ENCODE peak calls at places on chromosome 9, in five cellular contexts. W is HCT116, P is upper lobe of right lung, T is Kasumi-1, L is endodermal cell. M is an unnamed sample.

GRCh38 chr9:77585335-77585786 is 62.8 kb downstream of the GNA14 start:
- DNase-seq in T (no peak), W (no peak), P (no peak), L (peak; percentile 64), M (no peak)

GRCh38 chr9:78295731-78296130 is 1.2 kb upstream of the PSAT1 start:
- DNase-seq in W (no peak), L (peak; percentile 39), P (no peak), T (no peak), M (no peak)

GRCh38 chr9:89961616-89962341 is 357.0 kb downstream of the GADD45G start:
- DNase-seq in L (no peak), T (no peak), W (no peak), P (no peak), M (no peak)

GRCh38 chr9:99762470-99762869 is 59.2 kb upstream of the NR4A3 start:
- DNase-seq in T (no peak), P (no peak), L (no peak), W (no peak), M (no peak)

GRCh38 chr9:76431601-76432000 is 27.4 kb upstream of the GCNT1 start:
- DNase-seq in T (no peak), W (no peak), P (no peak), L (peak; percentile 74), M (no peak)

GRCh38 chr9:76658510-76659231 is 105.6 kb upstream of the PCA3 start:
- DNase-seq in P (no peak), T (peak; percentile 78), L (peak; percentile 61), W (peak; percentile 26), M (peak; percentile 37)

GRCh38 chr9:111992523-111992922 is 95.9 kb downstream of the UGCG start:
- DNase-seq in W (peak; percentile 61), P (no peak), L (no peak), T (peak; percentile 14), M (no peak)

GRCh38 chr9:6765396-6765795 is 7.6 kb downstream of the KDM4C start:
- DNase-seq in L (no peak), P (no peak), T (no peak), W (no peak), M (no peak)

GRCh38 chr9:35903049-35903448 is 3.0 kb upstream of the HRCT1 start:
- DNase-seq in T (peak; percentile 34), P (no peak), W (peak; percentile 48), L (peak; percentile 59), M (peak; percentile 79)

GRCh38 chr9:107638496-107638895 is 148.9 kb upstream of the KLF4 start:
- DNase-seq in T (no peak), P (no peak), L (no peak), W (no peak), M (no peak)

GRCh38 chr9:899440-900184 is 58.1 kb downstream of the DMRT1 start:
- DNase-seq in T (no peak), W (no peak), P (no peak), L (no peak), M (no peak)

GRCh38 chr9:137149367-137149766 is 10.4 kb downstream of the GRIN1 start:
- DNase-seq in W (no peak), P (no peak), T (no peak), L (no peak), M (no peak)

GRCh38 chr9:96641514-96641913 is 13.6 kb downstream of the PRXL2C start:
- DNase-seq in W (no peak), L (no peak), T (no peak), P (no peak), M (no peak)

GRCh38 chr9:132699926-132700325 is 29.7 kb downstream of the GTF3C4 start:
- DNase-seq in L (no peak), T (no peak), P (no peak), W (no peak), M (no peak)

GRCh38 chr9:7088598-7088997 is 330.8 kb downstream of the KDM4C start:
- DNase-seq in L (no peak), T (no peak), W (no peak), P (no peak), M (no peak)

GRCh38 chr9:76215066-76215465 is 179.2 kb downstream of the RFK start:
- DNase-seq in W (no peak), L (peak; percentile 66), P (no peak), T (no peak), M (peak; percentile 9)

GRCh38 chr9:32968101-32969011 is 33.1 kb downstream of the APTX start:
- DNase-seq in L (peak; percentile 85), W (peak; percentile 6), P (no peak), T (peak; percentile 53), M (peak; percentile 30)

GRCh38 chr9:75071530-75072122 is 16.3 kb downstream of the NMRK1 start:
- DNase-seq in L (peak; percentile 53), P (peak; percentile 82), T (no peak), W (peak; percentile 44), M (no peak)

GRCh38 chr9:78118742-78119473 is 87.3 kb upstream of the GNAQ start:
- DNase-seq in W (no peak), P (no peak), T (peak; percentile 86), L (no peak), M (no peak)

GRCh38 chr9:6907772-6908381 is 150.1 kb downstream of the KDM4C start:
- DNase-seq in P (no peak), T (peak; percentile 16), L (no peak), W (peak; percentile 24), M (peak; percentile 49)

GRCh38 chr9:115035872-115036612 is 81.9 kb downstream of the TNC start:
- DNase-seq in T (peak; percentile 3), P (no peak), L (no peak), W (peak; percentile 32), M (no peak)

GRCh38 chr9:78312125-78312524 is 15.2 kb downstream of the PSAT1 start:
- DNase-seq in W (no peak), P (no peak), T (no peak), L (no peak), M (no peak)

GRCh38 chr9:7246917-7247538 is 489.3 kb downstream of the KDM4C start:
- DNase-seq in W (no peak), T (no peak), L (no peak), P (no peak), M (no peak)

GRCh38 chr9:131868766-131869165 is 128.9 kb upstream of the RAPGEF1 start:
- DNase-seq in L (no peak), T (no peak), P (no peak), W (no peak), M (no peak)

GRCh38 chr9:130825051-130825651 is 9.9 kb upstream of the ABL1 start:
- DNase-seq in L (peak; percentile 86), P (no peak), W (no peak), T (peak; percentile 66), M (no peak)

GRCh38 chr9:69719368-69719767 is 40.4 kb downstream of the PTAR1 start:
- DNase-seq in T (no peak), P (no peak), W (no peak), L (no peak), M (no peak)

GRCh38 chr9:112866662-112867274 is 23.9 kb downstream of the SLC46A2 start:
- DNase-seq in T (no peak), W (peak; percentile 48), P (no peak), L (peak; percentile 91), M (no peak)

GRCh38 chr9:119963258-119963797 is 594.1 kb upstream of the BRINP1 start:
- DNase-seq in W (peak; percentile 10), P (no peak), L (peak; percentile 91), T (no peak), M (peak; percentile 49)

GRCh38 chr9:98281281-98281680 is 25.8 kb upstream of the TBC1D2 start:
- DNase-seq in P (no peak), W (no peak), L (no peak), T (no peak), M (no peak)

GRCh38 chr9:90054810-90055209 is 450.0 kb downstream of the GADD45G start:
- DNase-seq in W (no peak), T (no peak), P (no peak), L (no peak), M (no peak)

GRCh38 chr9:72585737-72586136 is 64.3 kb downstream of the TMC1 start:
- DNase-seq in W (no peak), P (no peak), L (no peak), T (peak; percentile 4), M (peak; percentile 69)

GRCh38 chr9:16044116-16044881 is 491.5 kb downstream of the CCDC171 start:
- DNase-seq in L (peak; percentile 11), P (no peak), W (no peak), T (no peak), M (no peak)

GRCh38 chr9:128169492-128169891 is 9.4 kb downstream of the BBLN start:
- DNase-seq in L (no peak), W (no peak), T (no peak), P (no peak), M (no peak)